ENCODE peak calls at places on chromosomes 1 and 21, in nine cellular contexts. U is heart right ventricle; L is cardiac muscle cell; K is heart left ventricle; Z is CD8-positive, alpha-beta T cell; R is testis; G is progenitor cell of endocrine pancreas; M is AG04450; B is brain microvascular endothelial cell. H is an unnamed sample.

GRCh38 chr21:16522512-16522911 is 792.7 kb downstream of the USP25 start:
- DNase-seq in U (no peak), L (no peak), K (no peak), Z (no peak), R (no peak), G (no peak), M (peak), B (no peak), H (no peak)

GRCh38 chr1:236083650-236084385 is 18.9 kb upstream of the NID1 start:
- DNase-seq in U (no peak), L (peak), K (no peak), Z (no peak), R (peak), G (no peak), M (no peak), B (peak), H (no peak)

GRCh38 chr1:229237320-229237719 is 33.6 kb upstream of the RAB4A start:
- DNase-seq in U (no peak), L (no peak), K (no peak), Z (no peak), R (no peak), G (no peak), M (no peak), B (no peak), H (no peak)

GRCh38 chr21:32423846-32424535 is 11.5 kb downstream of the EVA1C start:
- DNase-seq in U (no peak), L (no peak), K (no peak), Z (no peak), R (no peak), G (no peak), M (no peak), B (no peak), H (no peak)

GRCh38 chr1:172219966-172220365 is 200.5 kb upstream of the C1orf105 start:
- DNase-seq in U (no peak), L (peak), K (no peak), Z (no peak), R (no peak), G (no peak), M (peak), B (no peak), H (no peak)

GRCh38 chr1:228205526-228206436 is 2.1 kb upstream of the OBSCN start:
- DNase-seq in U (no peak), L (no peak), K (no peak), Z (no peak), R (no peak), G (no peak), M (no peak), B (no peak), H (no peak)

GRCh38 chr1:53254011-53254640 is 15.8 kb upstream of the MAGOH start:
- DNase-seq in U (no peak), L (peak), K (no peak), Z (no peak), R (no peak), G (no peak), M (peak), B (no peak), H (no peak)

GRCh38 chr1:68320349-68320748 is 88.0 kb upstream of the WLS start:
- DNase-seq in U (no peak), L (no peak), K (no peak), Z (no peak), R (no peak), G (no peak), M (no peak), B (no peak), H (no peak)

GRCh38 chr1:221069178-221069903 is 190.1 kb downstream of the HLX start:
- DNase-seq in U (no peak), L (no peak), K (no peak), Z (no peak), R (no peak), G (no peak), M (no peak), B (no peak), H (no peak)

GRCh38 chr1:218459450-218459849 is 114.3 kb downstream of the TGFB2 start:
- DNase-seq in U (peak), L (peak), K (peak), Z (no peak), R (peak), G (no peak), M (no peak), B (no peak), H (no peak)

GRCh38 chr1:85448358-85448757 is 16.6 kb downstream of the DDAH1 start:
- DNase-seq in U (no peak), L (peak), K (no peak), Z (no peak), R (no peak), G (no peak), M (no peak), B (peak), H (no peak)

GRCh38 chr1:67468066-67468718 is 38.0 kb upstream of the SERBP1 start:
- DNase-seq in U (no peak), L (no peak), K (no peak), Z (no peak), R (no peak), G (no peak), M (no peak), B (peak), H (no peak)

GRCh38 chr1:54975709-54976108 is 4.7 kb upstream of the TMEM61 start:
- DNase-seq in U (no peak), L (no peak), K (no peak), Z (no peak), R (no peak), G (no peak), M (no peak), B (no peak), H (no peak)

GRCh38 chr1:237227507-237227906 is 185.5 kb downstream of the RYR2 start:
- DNase-seq in U (no peak), L (no peak), K (peak), Z (no peak), R (no peak), G (no peak), M (no peak), B (no peak), H (no peak)

GRCh38 chr1:25433389-25434186 is 2.9 kb downstream of the MACO1 start:
- DNase-seq in U (no peak), L (peak), K (no peak), Z (no peak), R (peak), G (no peak), M (no peak), B (no peak), H (no peak)

GRCh38 chr1:60281360-60281932 is 207.9 kb upstream of the C1orf87 start:
- DNase-seq in U (peak), L (peak), K (peak), Z (no peak), R (peak), G (peak), M (no peak), B (peak), H (peak)

GRCh38 chr21:21715286-21715969 is 717.2 kb downstream of the NCAM2 start:
- DNase-seq in U (no peak), L (peak), K (no peak), Z (no peak), R (no peak), G (no peak), M (peak), B (peak), H (no peak)

GRCh38 chr1:21926814-21927530 is 10.1 kb downstream of the HSPG2 start:
- DNase-seq in U (no peak), L (peak), K (peak), Z (no peak), R (no peak), G (no peak), M (peak), B (no peak), H (no peak)

GRCh38 chr1:160169553-160170399 is 18.4 kb downstream of the ATP1A4 start:
- DNase-seq in U (no peak), L (no peak), K (no peak), Z (no peak), R (no peak), G (no peak), M (no peak), B (no peak), H (no peak)

GRCh38 chr1:51842255-51842654 is 36.3 kb downstream of the NRDC start:
- DNase-seq in U (no peak), L (no peak), K (no peak), Z (no peak), R (no peak), G (no peak), M (no peak), B (no peak), H (no peak)

GRCh38 chr1:169238506-169238905 is 129.1 kb downstream of the NME7 start:
- DNase-seq in U (no peak), L (peak), K (no peak), Z (no peak), R (no peak), G (no peak), M (no peak), B (peak), H (no peak)

GRCh38 chr1:184340984-184341383 is 45.8 kb upstream of the C1orf21 start:
- DNase-seq in U (no peak), L (no peak), K (no peak), Z (no peak), R (no peak), G (no peak), M (no peak), B (peak), H (no peak)

GRCh38 chr1:240611619-240612490 is at the start of gene GREM2:
- DNase-seq in U (no peak), L (peak), K (peak), Z (peak), R (peak), G (peak), M (peak), B (peak), H (peak)

GRCh38 chr1:79959635-79960034 is 953.1 kb upstream of the ADGRL4 start:
- DNase-seq in U (no peak), L (no peak), K (no peak), Z (no peak), R (no peak), G (no peak), M (no peak), B (no peak), H (no peak)

GRCh38 chr1:225834417-225835329 is 24.7 kb downstream of the EPHX1 start:
- DNase-seq in U (peak), L (peak), K (peak), Z (no peak), R (peak), G (no peak), M (no peak), B (no peak), H (no peak)

GRCh38 chr1:211352985-211353515 is 26.4 kb downstream of the TRAF5 start:
- DNase-seq in U (no peak), L (peak), K (no peak), Z (peak), R (peak), G (no peak), M (no peak), B (no peak), H (peak)

GRCh38 chr1:199226163-199226562 is 587.3 kb downstream of the PTPRC start:
- DNase-seq in U (no peak), L (peak), K (no peak), Z (no peak), R (no peak), G (no peak), M (no peak), B (peak), H (no peak)

GRCh38 chr1:151811181-151811580 is 6.0 kb upstream of the LINGO4 start:
- DNase-seq in U (no peak), L (peak), K (no peak), Z (no peak), R (no peak), G (no peak), M (no peak), B (no peak), H (no peak)

DNA sequence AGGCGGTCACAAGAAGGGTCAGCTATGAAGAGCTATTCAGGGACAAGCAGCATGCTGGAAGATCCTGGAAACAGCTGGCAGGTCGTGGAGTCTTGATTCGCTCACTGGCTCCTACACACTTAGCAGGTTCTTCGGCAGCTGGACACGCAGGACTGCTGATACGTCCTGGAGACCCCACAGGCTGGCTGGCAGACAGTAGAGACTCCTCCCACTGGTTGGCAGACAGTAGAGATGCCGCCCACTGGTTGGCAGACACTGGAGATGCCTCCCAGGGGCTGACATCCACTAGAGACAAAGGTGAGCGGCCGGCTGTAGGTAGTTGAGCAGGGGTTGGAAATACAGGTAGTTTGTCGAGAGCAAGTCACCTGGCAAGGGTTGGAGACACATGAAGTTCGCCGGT is 466 bp downstream of the KRTAP11-1 start:
- DNase-seq in U (no peak), L (no peak), K (no peak), Z (no peak), R (peak), G (no peak), M (no peak), B (no peak), H (no peak)
- TF ChIP-seq CTCF in U (no peak), L (no peak), K (no peak), Z (no peak), R (no peak), G (no peak), M (no peak), B (no peak), H (no peak)

DNA sequence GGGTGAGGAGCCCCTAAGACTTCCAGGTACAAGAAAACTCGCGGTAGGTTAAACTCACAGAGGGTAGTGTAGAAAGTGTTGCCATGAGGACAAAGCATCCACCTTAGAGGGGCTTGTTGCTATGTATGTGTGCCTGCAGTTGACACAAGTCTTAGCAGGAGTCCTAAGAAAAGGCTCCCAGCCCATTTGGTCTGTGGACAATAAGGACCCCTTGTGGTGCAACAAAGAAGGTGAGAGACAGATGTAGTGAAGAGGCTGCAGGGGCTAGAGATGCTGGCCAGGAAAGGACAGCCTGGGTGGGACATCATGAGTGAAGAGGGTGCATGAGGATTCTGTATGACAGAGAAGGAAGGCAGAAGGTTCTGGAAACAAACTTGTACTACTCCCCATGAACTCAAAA is 36.3 kb upstream of the IL10 start:
- DNase-seq in U (peak), L (peak), K (no peak), Z (peak), R (peak), G (peak), M (no peak), B (peak), H (no peak)
- TF ChIP-seq CTCF in U (peak), L (peak), K (peak), Z (peak), R (peak), G (peak), M (peak), B (peak), H (no peak)

GRCh38 chr1:119449964-119450363 is 35.0 kb downstream of the HSD3B2 start:
- DNase-seq in U (no peak), L (no peak), K (no peak), Z (no peak), R (no peak), G (no peak), M (no peak), B (no peak), H (no peak)
- TF ChIP-seq CTCF in U (no peak), L (no peak), K (no peak), Z (no peak), R (no peak), G (peak), M (no peak), B (no peak), H (no peak)

GRCh38 chr1:30384286-30385245 is 338.8 kb downstream of the MATN1 start:
- DNase-seq in U (no peak), L (no peak), K (no peak), Z (no peak), R (no peak), G (no peak), M (no peak), B (no peak), H (no peak)

GRCh38 chr1:30383131-30383793 is 340.1 kb downstream of the MATN1 start:
- DNase-seq in U (no peak), L (peak), K (no peak), Z (no peak), R (no peak), G (no peak), M (no peak), B (no peak), H (no peak)

GRCh38 chr1:30385246-30385940 is 338.0 kb downstream of the MATN1 start:
- DNase-seq in U (no peak), L (no peak), K (no peak), Z (no peak), R (no peak), G (no peak), M (no peak), B (no peak), H (no peak)

GRCh38 chr1:30388386-30388785 is 335.0 kb downstream of the MATN1 start:
- DNase-seq in U (no peak), L (no peak), K (no peak), Z (no peak), R (no peak), G (no peak), M (no peak), B (no peak), H (no peak)

DNA sequence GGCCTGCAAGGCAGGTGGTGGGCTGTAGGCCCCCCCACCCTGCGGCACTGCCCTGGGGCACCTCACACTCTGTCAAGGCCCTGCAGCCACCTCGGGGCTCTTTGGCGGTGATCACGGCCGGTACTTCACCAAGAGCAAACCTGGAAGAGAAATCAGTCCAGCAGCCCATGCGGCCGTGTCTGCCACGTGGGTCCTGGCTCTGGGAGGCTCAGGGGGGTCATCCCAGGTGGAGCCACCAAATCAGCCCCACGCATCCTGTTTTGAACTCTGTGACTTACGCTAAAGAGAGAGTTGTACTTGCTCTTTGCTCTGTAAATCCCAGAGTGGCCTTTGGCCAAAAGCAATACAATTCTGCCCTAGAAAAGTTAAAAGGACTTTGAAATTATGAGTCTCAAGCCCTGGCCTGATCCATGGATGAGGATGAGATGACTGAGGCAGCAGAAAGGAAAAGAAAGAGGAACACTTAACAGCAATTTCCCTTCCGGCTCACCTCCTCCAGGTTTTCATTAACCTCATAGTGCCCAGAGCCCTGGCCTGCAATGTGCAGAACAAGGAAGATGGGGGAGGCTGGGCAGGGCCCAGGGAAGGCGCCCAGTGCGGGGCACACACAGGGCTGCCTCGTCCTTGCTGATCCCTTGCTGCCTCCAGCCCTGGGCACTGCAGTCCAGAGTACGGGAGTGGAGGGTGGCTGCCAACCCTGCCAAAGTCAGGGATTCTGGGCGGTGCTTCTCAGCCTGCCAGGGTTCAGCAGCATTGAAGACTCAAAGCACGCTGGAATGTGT is 337.0 kb downstream of the MATN1 start:
- DNase-seq in U (no peak), L (no peak), K (no peak), Z (no peak), R (no peak), G (no peak), M (no peak), B (no peak), H (no peak)
- TF ChIP-seq CTCF in U (no peak), L (no peak), K (no peak), Z (no peak), R (no peak), G (no peak), M (no peak), B (no peak), H (no peak)

H was measured in glutamatergic neuron.